ENCODE peak calls at places on chromosomes 6 and 20, in four cellular contexts. Y is naive thymus-derived CD8-positive, alpha-beta T cell; G is stimulated activated CD8-positive, alpha-beta memory T cell treated with anti-CD3 and anti-CD28 coated beads, Interleukin-12 subunit alpha, Interleukin-12 subunit beta, amount 100 ng/mL, for 4 hours; O is tibial artery. B is an unnamed sample.

GRCh38 chr6:126848119-126848518 is 270.4 kb upstream of the RSPO3 start:
- DNase-seq in G (no peak), O (no peak), Y (no peak), B (no peak)

GRCh38 chr6:14824060-14824834 is 421.6 kb upstream of the JARID2 start:
- DNase-seq in G (no peak), O (no peak), Y (no peak), B (no peak)

GRCh38 chr20:47680804-47681529 is 104.3 kb downstream of the SULF2 start:
- DNase-seq in G (no peak), O (no peak), Y (no peak), B (no peak)

GRCh38 chr20:49612127-49612738 is 44.3 kb upstream of the PTGIS start:
- DNase-seq in G (no peak), O (no peak), Y (no peak), B (no peak)

GRCh38 chr20:47181056-47181862 is 175.2 kb downstream of the ZMYND8 start:
- DNase-seq in O (no peak), Y (no peak), G (no peak), B (peak)

GRCh38 chr6:23826587-23826986 is 299.4 kb upstream of the NRSN1 start:
- DNase-seq in Y (no peak), G (no peak), O (no peak), B (no peak)

GRCh38 chr6:45591816-45592359 is 214.2 kb upstream of the SUPT3H start:
- DNase-seq in G (no peak), O (no peak), Y (no peak), B (no peak)

GRCh38 chr6:4135665-4136353 is 434 bp upstream of the ECI2 start:
- DNase-seq in O (peak), Y (peak), G (peak), B (peak)

GRCh38 chr6:159217595-159218275 is 48.5 kb downstream of the FNDC1 start:
- DNase-seq in Y (no peak), O (no peak), G (no peak), B (peak)

GRCh38 chr6:50276771-50277261 is 227.1 kb upstream of the DEFB112 start:
- DNase-seq in G (no peak), Y (no peak), O (no peak), B (no peak)

GRCh38 chr20:45897692-45898091 is 6.6 kb downstream of the CTSA start:
- DNase-seq in O (no peak), G (no peak), Y (no peak), B (no peak)

GRCh38 chr6:95848717-95849116 is 167.1 kb upstream of the FUT9 start:
- DNase-seq in G (no peak), O (no peak), Y (no peak), B (no peak)

GRCh38 chr6:119442776-119443184 is 93.2 kb upstream of the MAN1A1 start:
- DNase-seq in G (no peak), Y (no peak), O (peak), B (no peak)